ENCODE peak calls at places on chromosomes 7 and 10, in four cellular contexts. One of them, this sample, is unnamed.

GRCh38 chr7:100583132-100584045 is 2.5 kb downstream of the LRCH4 start:
- DNase-seq in CD8-positive, alpha-beta T cell: peak
- DNase-seq in esophagus squamous epithelium: peak
- DNase-seq in lower lobe of right lung: peak
- DNase-seq in this sample: peak

GRCh38 chr7:108497082-108497725 is 28.7 kb downstream of the PNPLA8 start:
- DNase-seq in CD8-positive, alpha-beta T cell: peak
- DNase-seq in esophagus squamous epithelium: no peak
- DNase-seq in lower lobe of right lung: no peak
- DNase-seq in this sample: peak

GRCh38 chr10:30788307-30788706 is 158.8 kb upstream of the LYZL2 start:
- DNase-seq in CD8-positive, alpha-beta T cell: no peak
- DNase-seq in esophagus squamous epithelium: no peak
- DNase-seq in lower lobe of right lung: no peak
- DNase-seq in this sample: no peak

GRCh38 chr7:45897042-45897690 is 8.9 kb downstream of the IGFBP1 start:
- DNase-seq in CD8-positive, alpha-beta T cell: no peak
- DNase-seq in esophagus squamous epithelium: no peak
- DNase-seq in lower lobe of right lung: no peak
- DNase-seq in this sample: no peak

GRCh38 chr10:59674211-59674836 is 35.3 kb downstream of the SLC16A9 start:
- DNase-seq in CD8-positive, alpha-beta T cell: no peak
- DNase-seq in esophagus squamous epithelium: no peak
- DNase-seq in lower lobe of right lung: no peak
- DNase-seq in this sample: no peak

GRCh38 chr7:17651926-17652385 is 288.3 kb downstream of the SNX13 start:
- DNase-seq in CD8-positive, alpha-beta T cell: no peak
- DNase-seq in esophagus squamous epithelium: no peak
- DNase-seq in lower lobe of right lung: no peak
- DNase-seq in this sample: no peak

GRCh38 chr7:111650456-111650999 is 88.2 kb upstream of the IMMP2L start:
- DNase-seq in CD8-positive, alpha-beta T cell: no peak
- DNase-seq in esophagus squamous epithelium: no peak
- DNase-seq in lower lobe of right lung: no peak
- DNase-seq in this sample: no peak

GRCh38 chr10:124722812-124723783 is 21.1 kb downstream of the FAM53B start:
- DNase-seq in CD8-positive, alpha-beta T cell: peak
- DNase-seq in esophagus squamous epithelium: no peak
- DNase-seq in lower lobe of right lung: peak
- DNase-seq in this sample: no peak

GRCh38 chr10:69049564-69049955 is 38.3 kb upstream of the SRGN start:
- DNase-seq in CD8-positive, alpha-beta T cell: no peak
- DNase-seq in esophagus squamous epithelium: no peak
- DNase-seq in lower lobe of right lung: peak
- DNase-seq in this sample: no peak

GRCh38 chr10:132865851-132866600 is 76.3 kb downstream of the CFAP46 start:
- DNase-seq in CD8-positive, alpha-beta T cell: no peak
- DNase-seq in esophagus squamous epithelium: no peak
- DNase-seq in lower lobe of right lung: peak
- DNase-seq in this sample: peak

GRCh38 chr10:72228318-72228751 is 12.3 kb upstream of the ASCC1 start:
- DNase-seq in CD8-positive, alpha-beta T cell: no peak
- DNase-seq in esophagus squamous epithelium: no peak
- DNase-seq in lower lobe of right lung: no peak
- DNase-seq in this sample: no peak

GRCh38 chr10:5976689-5977470 is 463 bp downstream of the IL15RA start:
- DNase-seq in CD8-positive, alpha-beta T cell: peak
- DNase-seq in esophagus squamous epithelium: no peak
- DNase-seq in lower lobe of right lung: peak
- DNase-seq in this sample: peak

GRCh38 chr10:120732643-120733313 is 118.4 kb upstream of the WDR11 start:
- DNase-seq in CD8-positive, alpha-beta T cell: no peak
- DNase-seq in esophagus squamous epithelium: no peak
- DNase-seq in lower lobe of right lung: no peak
- DNase-seq in this sample: no peak

GRCh38 chr7:157690833-157691382 is 354.1 kb downstream of the DNAJB6 start:
- DNase-seq in CD8-positive, alpha-beta T cell: no peak
- DNase-seq in esophagus squamous epithelium: no peak
- DNase-seq in lower lobe of right lung: no peak
- DNase-seq in this sample: peak

GRCh38 chr10:47112612-47113011 is 187.4 kb upstream of the GDF10 start:
- DNase-seq in CD8-positive, alpha-beta T cell: no peak
- DNase-seq in esophagus squamous epithelium: no peak
- DNase-seq in lower lobe of right lung: no peak
- DNase-seq in this sample: no peak

GRCh38 chr7:151794508-151795167 is 82.3 kb downstream of the PRKAG2 start:
- DNase-seq in CD8-positive, alpha-beta T cell: no peak
- DNase-seq in esophagus squamous epithelium: no peak
- DNase-seq in lower lobe of right lung: no peak
- DNase-seq in this sample: no peak

GRCh38 chr7:15461576-15461975 is 100.2 kb downstream of the AGMO start:
- DNase-seq in CD8-positive, alpha-beta T cell: no peak
- DNase-seq in esophagus squamous epithelium: no peak
- DNase-seq in lower lobe of right lung: no peak
- DNase-seq in this sample: no peak

GRCh38 chr10:51937313-51937712 is 237.9 kb upstream of the CSTF2T start:
- DNase-seq in CD8-positive, alpha-beta T cell: no peak
- DNase-seq in esophagus squamous epithelium: no peak
- DNase-seq in lower lobe of right lung: no peak
- DNase-seq in this sample: no peak

GRCh38 chr7:101162551-101163280 is 2.7 kb downstream of the VGF start:
- DNase-seq in CD8-positive, alpha-beta T cell: no peak
- DNase-seq in esophagus squamous epithelium: no peak
- DNase-seq in lower lobe of right lung: peak
- DNase-seq in this sample: no peak

GRCh38 chr7:143279186-143280098 is 5.3 kb upstream of the TMEM139 start:
- DNase-seq in CD8-positive, alpha-beta T cell: no peak
- DNase-seq in esophagus squamous epithelium: no peak
- DNase-seq in lower lobe of right lung: no peak
- DNase-seq in this sample: no peak

GRCh38 chr10:30804478-30805055 is 175.0 kb upstream of the LYZL2 start:
- DNase-seq in CD8-positive, alpha-beta T cell: no peak
- DNase-seq in esophagus squamous epithelium: no peak
- DNase-seq in lower lobe of right lung: no peak
- DNase-seq in this sample: no peak

GRCh38 chr7:23472046-23472445 is 1.8 kb upstream of the IGF2BP3 start:
- DNase-seq in CD8-positive, alpha-beta T cell: no peak
- DNase-seq in esophagus squamous epithelium: no peak
- DNase-seq in lower lobe of right lung: no peak
- DNase-seq in this sample: no peak

GRCh38 chr10:88401671-88402347 is 181.3 kb downstream of the RNLS start:
- DNase-seq in CD8-positive, alpha-beta T cell: no peak
- DNase-seq in esophagus squamous epithelium: no peak
- DNase-seq in lower lobe of right lung: no peak
- DNase-seq in this sample: no peak

GRCh38 chr10:92822060-92822634 is 26.2 kb upstream of the EXOC6 start:
- DNase-seq in CD8-positive, alpha-beta T cell: no peak
- DNase-seq in esophagus squamous epithelium: no peak
- DNase-seq in lower lobe of right lung: no peak
- DNase-seq in this sample: no peak

GRCh38 chr7:55050286-55050685 is 31.5 kb downstream of the EGFR start:
- DNase-seq in CD8-positive, alpha-beta T cell: no peak
- DNase-seq in esophagus squamous epithelium: no peak
- DNase-seq in lower lobe of right lung: no peak
- DNase-seq in this sample: no peak

GRCh38 chr7:157335256-157335655 is 1.5 kb upstream of the DNAJB6 start:
- DNase-seq in CD8-positive, alpha-beta T cell: no peak
- DNase-seq in esophagus squamous epithelium: no peak
- DNase-seq in lower lobe of right lung: no peak
- DNase-seq in this sample: no peak

GRCh38 chr10:89206402-89207180 is 526 bp downstream of the CH25H start:
- DNase-seq in CD8-positive, alpha-beta T cell: peak
- DNase-seq in esophagus squamous epithelium: no peak
- DNase-seq in lower lobe of right lung: peak
- DNase-seq in this sample: peak

GRCh38 chr10:99532194-99532593 is 548 bp upstream of the NKX2-3 start:
- DNase-seq in CD8-positive, alpha-beta T cell: no peak
- DNase-seq in esophagus squamous epithelium: no peak
- DNase-seq in lower lobe of right lung: no peak
- DNase-seq in this sample: no peak
- H3K4me3 ChIP-seq in CD8-positive, alpha-beta T cell: no peak
- H3K4me3 ChIP-seq in esophagus squamous epithelium: peak
- H3K4me3 ChIP-seq in lower lobe of right lung: no peak
- H3K4me3 ChIP-seq in this sample: peak

GRCh38 chr7:94360926-94361325 is 33.8 kb upstream of the COL1A2 start:
- DNase-seq in CD8-positive, alpha-beta T cell: no peak
- DNase-seq in esophagus squamous epithelium: no peak
- DNase-seq in lower lobe of right lung: no peak
- DNase-seq in this sample: no peak
- H3K27ac ChIP-seq in CD8-positive, alpha-beta T cell: no peak
- H3K27ac ChIP-seq in esophagus squamous epithelium: no peak
- H3K27ac ChIP-seq in lower lobe of right lung: no peak
- H3K27ac ChIP-seq in this sample: no peak

GRCh38 chr10:18094793-18095192 is 45.4 kb upstream of the CACNB2 start:
- DNase-seq in CD8-positive, alpha-beta T cell: no peak
- DNase-seq in esophagus squamous epithelium: no peak
- DNase-seq in lower lobe of right lung: no peak
- DNase-seq in this sample: no peak
- H3K4me3 ChIP-seq in CD8-positive, alpha-beta T cell: no peak
- H3K4me3 ChIP-seq in esophagus squamous epithelium: no peak
- H3K4me3 ChIP-seq in lower lobe of right lung: no peak
- H3K4me3 ChIP-seq in this sample: no peak

DNA sequence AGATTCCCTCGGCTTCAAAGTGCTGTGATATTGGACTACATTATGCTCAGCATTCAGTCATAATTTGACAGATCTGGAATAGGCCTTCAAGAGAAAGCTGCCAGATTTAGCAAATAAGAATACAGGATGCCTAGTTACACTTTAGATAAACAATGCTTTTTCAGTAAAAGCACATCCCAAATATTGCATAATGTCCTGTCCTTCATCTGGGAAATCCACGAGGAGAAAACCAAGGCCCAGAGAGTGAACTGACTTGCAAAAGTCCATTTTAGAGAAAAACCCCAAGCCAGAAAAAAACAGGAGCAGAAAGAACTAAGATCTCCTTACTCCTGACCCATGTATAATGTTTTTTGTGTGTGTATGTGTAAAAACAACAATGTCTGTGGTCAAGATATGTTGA is 12.0 kb upstream of the BLNK start:
- DNase-seq in CD8-positive, alpha-beta T cell: no peak
- DNase-seq in esophagus squamous epithelium: no peak
- DNase-seq in lower lobe of right lung: no peak
- DNase-seq in this sample: no peak
- H3K27ac ChIP-seq in CD8-positive, alpha-beta T cell: no peak
- H3K27ac ChIP-seq in esophagus squamous epithelium: no peak
- H3K27ac ChIP-seq in lower lobe of right lung: no peak
- H3K27ac ChIP-seq in this sample: no peak

GRCh38 chr7:99404977-99405320 is 3.4 kb downstream of the PDAP1 start:
- DNase-seq in CD8-positive, alpha-beta T cell: no peak
- DNase-seq in esophagus squamous epithelium: no peak
- DNase-seq in lower lobe of right lung: no peak
- DNase-seq in this sample: no peak

GRCh38 chr7:99407849-99408346 is 499 bp downstream of the PDAP1 start:
- DNase-seq in CD8-positive, alpha-beta T cell: peak
- DNase-seq in esophagus squamous epithelium: no peak
- DNase-seq in lower lobe of right lung: no peak
- DNase-seq in this sample: peak

GRCh38 chr7:99408347-99409191 is at the start of the genes BUD31 and PDAP1:
- DNase-seq in CD8-positive, alpha-beta T cell: peak
- DNase-seq in esophagus squamous epithelium: peak
- DNase-seq in lower lobe of right lung: peak
- DNase-seq in this sample: peak

GRCh38 chr7:99404235-99404976 is 4.0 kb downstream of the PDAP1 start:
- DNase-seq in CD8-positive, alpha-beta T cell: no peak
- DNase-seq in esophagus squamous epithelium: no peak
- DNase-seq in lower lobe of right lung: no peak
- DNase-seq in this sample: no peak

DNA sequence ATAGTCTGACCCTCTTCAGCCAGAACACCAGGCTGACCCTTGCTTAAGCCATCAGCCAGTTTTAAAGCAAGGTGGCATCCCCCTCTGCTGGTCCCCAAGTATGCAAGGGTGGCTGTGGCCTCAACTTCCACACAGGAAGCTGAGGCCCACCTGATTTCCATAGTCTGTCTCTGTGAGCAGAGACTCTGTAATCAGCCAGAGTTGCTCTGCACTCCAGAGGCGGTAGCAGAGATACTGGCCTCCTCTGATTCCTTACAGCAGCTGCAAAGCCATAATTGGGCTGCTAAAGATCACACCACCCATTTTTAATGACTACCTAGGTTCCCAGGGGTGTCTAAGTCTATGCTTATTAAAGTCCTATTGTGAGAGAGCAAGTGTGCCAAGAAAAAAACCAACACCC is 1.8 kb downstream of the PDAP1 start:
- DNase-seq in CD8-positive, alpha-beta T cell: no peak
- DNase-seq in esophagus squamous epithelium: no peak
- DNase-seq in lower lobe of right lung: no peak
- DNase-seq in this sample: no peak
- H3K4me3 ChIP-seq in CD8-positive, alpha-beta T cell: no peak
- H3K4me3 ChIP-seq in esophagus squamous epithelium: no peak
- H3K4me3 ChIP-seq in lower lobe of right lung: no peak
- H3K4me3 ChIP-seq in this sample: no peak

GRCh38 chr10:102644066-102644645 is at the start of gene TRIM8:
- DNase-seq in CD8-positive, alpha-beta T cell: peak
- DNase-seq in esophagus squamous epithelium: no peak
- DNase-seq in lower lobe of right lung: peak
- DNase-seq in this sample: peak

GRCh38 chr10:102645741-102646609 is 1.7 kb downstream of the TRIM8 start:
- DNase-seq in CD8-positive, alpha-beta T cell: peak
- DNase-seq in esophagus squamous epithelium: peak
- DNase-seq in lower lobe of right lung: peak
- DNase-seq in this sample: peak

GRCh38 chr10:102643346-102644065 is 773 bp upstream of the TRIM8 start:
- DNase-seq in CD8-positive, alpha-beta T cell: no peak
- DNase-seq in esophagus squamous epithelium: no peak
- DNase-seq in lower lobe of right lung: peak
- DNase-seq in this sample: peak

GRCh38 chr10:102645388-102645740 is 1.1 kb downstream of the TRIM8 start:
- DNase-seq in CD8-positive, alpha-beta T cell: peak
- DNase-seq in esophagus squamous epithelium: no peak
- DNase-seq in lower lobe of right lung: peak
- DNase-seq in this sample: peak

DNA sequence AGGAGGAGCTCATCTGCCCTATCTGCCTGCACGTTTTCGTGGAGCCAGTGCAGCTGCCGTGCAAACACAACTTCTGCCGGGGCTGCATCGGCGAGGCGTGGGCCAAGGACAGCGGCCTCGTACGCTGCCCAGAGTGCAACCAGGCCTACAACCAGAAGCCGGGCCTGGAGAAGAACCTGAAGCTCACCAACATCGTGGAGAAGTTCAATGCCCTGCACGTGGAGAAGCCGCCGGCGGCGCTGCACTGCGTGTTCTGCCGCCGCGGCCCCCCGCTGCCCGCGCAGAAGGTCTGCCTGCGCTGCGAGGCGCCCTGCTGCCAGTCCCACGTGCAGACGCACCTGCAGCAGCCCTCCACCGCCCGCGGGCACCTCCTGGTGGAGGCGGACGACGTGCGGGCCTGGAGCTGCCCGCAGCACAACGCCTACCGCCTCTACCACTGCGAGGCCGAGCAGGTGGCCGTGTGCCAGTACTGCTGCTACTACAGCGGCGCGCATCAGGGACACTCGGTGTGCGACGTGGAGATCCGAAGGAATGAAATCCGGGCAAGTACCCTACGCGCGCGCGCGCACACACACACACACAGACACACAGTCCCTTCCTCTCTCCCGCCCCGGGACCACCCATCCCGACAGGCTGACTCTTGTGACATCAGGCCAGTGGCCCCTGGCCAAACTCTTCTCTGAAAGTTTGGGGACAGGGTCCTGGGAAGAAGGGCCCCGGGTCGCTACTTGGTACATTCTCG is 538 bp downstream of the TRIM8 start:
- DNase-seq in CD8-positive, alpha-beta T cell: peak
- DNase-seq in esophagus squamous epithelium: peak
- DNase-seq in lower lobe of right lung: peak
- DNase-seq in this sample: peak
- H3K27ac ChIP-seq in CD8-positive, alpha-beta T cell: peak
- H3K27ac ChIP-seq in esophagus squamous epithelium: peak
- H3K27ac ChIP-seq in lower lobe of right lung: peak
- H3K27ac ChIP-seq in this sample: peak